ENCODE peak calls at places on chromosomes 4 and X, in six cellular contexts. W is A549, Y is K562, F is GM12878, T is endothelial cell of umbilical vein, B is HepG2. A is an unnamed sample.

GRCh38 chr4:186137193-186137792 is 32.8 kb downstream of the FAM149A start:
- DNase-seq in W (peak; percentile 11), Y (no peak), F (no peak), T (peak; percentile 15), B (no peak), A (peak; percentile 21)

GRCh38 chr4:82756061-82756460 is 42.5 kb downstream of the SCD5 start:
- DNase-seq in W (no peak), Y (no peak), F (no peak), T (no peak), B (no peak), A (no peak)

GRCh38 chr4:7226464-7226863 is 34.1 kb downstream of the SORCS2 start:
- DNase-seq in W (no peak), Y (no peak), F (no peak), T (no peak), B (no peak), A (no peak)

GRCh38 chrX:29471829-29472228 is 743.5 kb upstream of the MAGEB2 start:
- DNase-seq in W (no peak), Y (no peak), F (no peak), T (no peak), B (no peak), A (no peak)

GRCh38 chr4:95535180-95535579 is 13.6 kb downstream of the UNC5C start:
- DNase-seq in W (no peak), Y (no peak), F (no peak), T (no peak), B (no peak), A (no peak)

GRCh38 chr4:153798436-153798835 is 9.6 kb upstream of the SFRP2 start:
- DNase-seq in W (no peak), Y (no peak), F (no peak), T (no peak), B (no peak), A (no peak)

GRCh38 chr4:125187221-125187620 is 127.5 kb upstream of the FAT4 start:
- DNase-seq in W (no peak), Y (no peak), F (no peak), T (peak; percentile 61), B (no peak), A (no peak)

GRCh38 chrX:44012484-44013096 is 39.4 kb upstream of the NDP start:
- DNase-seq in W (peak; percentile 31), Y (no peak), F (no peak), T (peak; percentile 69), B (no peak), A (peak; percentile 93)

GRCh38 chr4:184348311-184349233 is 125.8 kb downstream of the IRF2 start:
- DNase-seq in W (no peak), Y (peak; percentile 54), F (peak; percentile 32), T (no peak), B (peak; percentile 99), A (peak; percentile 58)

GRCh38 chr4:146379744-146380143 is 142.0 kb downstream of the SLC10A7 start:
- DNase-seq in W (no peak), Y (no peak), F (no peak), T (peak; percentile 12), B (peak; percentile 62), A (no peak)

GRCh38 chrX:44908198-44908597 is 35.2 kb downstream of the KDM6A start:
- DNase-seq in W (no peak), Y (no peak), F (no peak), T (no peak), B (no peak), A (peak; percentile 32)

GRCh38 chrX:15815779-15816452 is 25.6 kb downstream of the ZRSR2 start:
- DNase-seq in W (peak; percentile 19), Y (peak; percentile 30), F (peak; percentile 8), T (peak; percentile 2), B (peak; percentile 5), A (peak; percentile 72)

GRCh38 chr4:16894406-16894805 is 4.0 kb downstream of the LDB2 start:
- DNase-seq in W (no peak), Y (no peak), F (no peak), T (peak; percentile 62), B (no peak), A (no peak)

GRCh38 chrX:68685722-68686683 is 38.5 kb downstream of the STARD8 start:
- DNase-seq in W (peak; percentile 31), Y (peak; percentile 74), F (no peak), T (peak; percentile 61), B (no peak), A (peak; percentile 93)

GRCh38 chr4:620851-621261 is 4.5 kb upstream of the PDE6B start:
- DNase-seq in W (no peak), Y (no peak), F (no peak), T (no peak), B (no peak), A (no peak)

GRCh38 chr4:186765673-186766546 is 42.3 kb upstream of the FAT1 start:
- DNase-seq in W (no peak), Y (peak; percentile 44), F (no peak), T (no peak), B (peak; percentile 98), A (no peak)

GRCh38 chrX:51766546-51766945 is 23.3 kb downstream of the GSPT2 start:
- DNase-seq in W (no peak), Y (no peak), F (no peak), T (no peak), B (no peak), A (no peak)

GRCh38 chr4:8238061-8238511 is 31.5 kb upstream of the HTRA3 start:
- DNase-seq in W (no peak), Y (no peak), F (no peak), T (no peak), B (no peak), A (no peak)

DNA sequence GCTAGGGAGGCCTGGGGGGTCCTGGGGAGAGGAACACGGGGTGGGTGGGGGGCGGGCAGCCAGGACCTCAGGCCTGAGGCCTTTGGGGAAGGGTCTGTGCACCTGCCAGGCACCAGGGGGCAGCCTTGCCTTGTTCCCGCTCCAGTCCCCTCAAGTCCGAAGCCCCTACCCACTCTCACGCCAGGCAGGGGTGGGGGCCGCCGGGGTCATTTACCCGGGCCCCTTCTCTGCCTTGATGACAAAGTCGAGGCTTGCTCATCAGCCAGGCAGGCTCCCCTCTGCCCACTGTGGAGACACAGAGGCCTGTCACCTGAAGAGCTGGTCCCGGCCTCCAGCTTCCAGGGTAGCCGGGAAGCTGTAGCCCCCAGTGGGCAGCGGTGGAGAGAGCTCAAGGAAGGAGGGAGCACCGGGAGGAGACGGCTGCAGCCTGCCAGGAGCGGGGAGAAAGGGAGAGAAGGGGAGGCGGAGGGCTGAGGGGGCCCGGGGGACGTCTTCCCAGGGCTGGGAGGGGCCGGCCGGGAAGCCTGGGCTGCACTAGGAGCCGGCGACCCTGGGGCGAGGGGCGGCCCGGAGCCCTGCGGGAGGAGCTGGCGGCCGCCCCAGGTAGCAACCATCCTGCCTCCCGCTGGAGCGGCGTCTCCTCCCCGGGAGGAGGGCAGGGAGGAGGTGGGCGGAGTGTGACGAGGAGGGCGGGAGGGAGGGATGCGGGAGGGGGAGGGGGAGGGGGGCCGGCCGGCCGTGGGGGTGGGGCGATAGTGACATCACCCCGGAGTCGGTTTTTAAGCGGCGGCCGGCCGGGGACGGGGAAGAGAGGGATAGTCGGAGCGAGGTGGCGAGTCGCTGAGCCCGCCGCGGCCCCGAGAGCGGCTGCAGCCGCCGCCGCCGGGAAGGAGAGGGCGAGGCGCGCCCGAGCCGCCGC is at the start of gene SLC6A8:
- DNase-seq in W (peak; percentile 42), Y (peak; percentile 85), F (no peak), T (peak; percentile 27), B (peak; percentile 31), A (peak; percentile 56)
- TF ChIP-seq MYC in W (no peak), Y (no peak), F (no peak), T (no peak), B (no peak), A (no peak)

GRCh38 chrX:134543201-134543797 is 83.3 kb downstream of the HPRT1 start:
- DNase-seq in W (no peak), Y (no peak), F (no peak), T (peak; percentile 50), B (no peak), A (no peak)

GRCh38 chrX:134544189-134544588 is 84.2 kb downstream of the HPRT1 start:
- DNase-seq in W (no peak), Y (no peak), F (no peak), T (no peak), B (no peak), A (no peak)

GRCh38 chrX:134545524-134545923 is 85.6 kb downstream of the HPRT1 start:
- DNase-seq in W (no peak), Y (no peak), F (no peak), T (no peak), B (no peak), A (no peak)

GRCh38 chrX:134544614-134545255 is 84.8 kb downstream of the HPRT1 start:
- DNase-seq in W (no peak), Y (no peak), F (no peak), T (no peak), B (no peak), A (no peak)

GRCh38 chrX:134542485-134542884 is 82.5 kb downstream of the HPRT1 start:
- DNase-seq in W (no peak), Y (peak; percentile 52), F (no peak), T (no peak), B (no peak), A (peak; percentile 89)
- TF ChIP-seq MYC in W (no peak), Y (no peak), F (no peak), T (no peak), B (no peak), A (no peak)

GRCh38 chrX:72129661-72130060 is 2.1 kb downstream of the RTL5 start:
- DNase-seq in W (no peak), Y (no peak), F (no peak), T (no peak), B (no peak), A (no peak)

GRCh38 chrX:72130156-72130761 is 1.5 kb downstream of the RTL5 start:
- DNase-seq in W (no peak), Y (no peak), F (no peak), T (no peak), B (no peak), A (no peak)

GRCh38 chrX:72127332-72127731 is 4.4 kb downstream of the RTL5 start:
- DNase-seq in W (no peak), Y (no peak), F (no peak), T (peak; percentile 16), B (no peak), A (no peak)

GRCh38 chrX:72128183-72128834 is 3.4 kb downstream of the RTL5 start:
- DNase-seq in W (no peak), Y (no peak), F (no peak), T (no peak), B (no peak), A (no peak)

DNA sequence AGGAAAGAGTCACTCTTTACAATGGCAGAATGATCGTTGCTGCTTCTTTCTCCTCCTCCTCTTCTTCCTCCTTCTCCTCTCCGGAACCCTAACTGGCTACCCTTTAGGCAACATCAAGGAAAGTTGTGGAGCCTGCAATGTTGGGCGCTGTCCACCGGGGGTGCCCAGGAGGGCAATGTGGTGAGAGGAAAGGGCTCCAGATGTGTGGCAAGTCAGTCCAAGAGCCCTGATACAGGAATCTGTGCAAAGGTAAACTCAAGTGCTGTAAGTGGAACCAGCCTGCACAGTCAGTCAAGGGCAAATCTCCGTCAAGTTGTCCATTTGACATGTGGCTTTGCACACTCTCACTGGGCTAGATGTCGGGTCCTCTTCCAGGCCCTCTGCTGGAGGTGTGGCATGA is 2.8 kb downstream of the RTL5 start:
- DNase-seq in W (peak; percentile 23), Y (no peak), F (no peak), T (no peak), B (peak; percentile 0), A (peak; percentile 52)
- TF ChIP-seq MYC in W (no peak), Y (no peak), F (no peak), T (no peak), B (no peak), A (no peak)

DNA sequence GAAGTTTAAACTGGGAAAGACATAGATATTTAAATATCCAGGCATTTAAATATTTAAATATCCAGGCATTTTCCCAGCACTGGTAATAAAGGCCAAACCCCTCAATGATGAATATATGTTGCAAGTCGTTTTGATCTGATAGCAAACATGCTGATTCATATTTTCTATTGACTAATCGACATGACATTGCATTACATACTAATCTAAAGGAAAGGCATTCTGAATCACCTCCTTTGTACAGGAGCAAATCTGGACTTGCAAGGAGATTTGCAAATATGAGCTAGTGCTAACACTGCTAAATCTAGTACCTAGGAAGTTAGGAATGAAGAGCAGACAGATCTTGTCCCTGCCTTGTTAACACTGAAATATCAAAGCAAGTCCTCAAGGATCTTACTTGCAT is 207.3 kb downstream of the SLC7A11 start:
- DNase-seq in W (no peak), Y (peak; percentile 3), F (no peak), T (peak; percentile 67), B (no peak), A (peak; percentile 16)
- TF ChIP-seq MYC in W (no peak), Y (no peak), F (no peak), T (no peak), B (no peak), A (no peak)

A was measured in NB4.